ENCODE peak calls at places on chromosomes 11 and 22, in four cellular contexts. One of them, this sample, is unnamed.

GRCh38 chr11:61541568-61541967 is 33.0 kb downstream of the LRRC10B start:
- DNase-seq in HepG2: no peak
- DNase-seq in GM12878: no peak
- DNase-seq in A549: peak
- DNase-seq in this sample: peak

GRCh38 chr11:61567286-61568061 is 13.4 kb downstream of the SYT7 start:
- DNase-seq in HepG2: peak
- DNase-seq in GM12878: no peak
- DNase-seq in A549: peak
- DNase-seq in this sample: peak

GRCh38 chr22:46057762-46058420 is 80.9 kb upstream of the WNT7B start:
- DNase-seq in GM12878: peak
- DNase-seq in HepG2: no peak
- DNase-seq in A549: no peak
- DNase-seq in this sample: no peak

GRCh38 chr11:12172493-12173013 is 62.2 kb downstream of the MICAL2 start:
- DNase-seq in HepG2: no peak
- DNase-seq in GM12878: no peak
- DNase-seq in A549: no peak
- DNase-seq in this sample: no peak

GRCh38 chr22:24106385-24107381 is 74.6 kb upstream of the SUSD2 start:
- DNase-seq in HepG2: no peak
- DNase-seq in GM12878: peak
- DNase-seq in A549: no peak
- DNase-seq in this sample: peak

GRCh38 chr11:118010738-118011461 is 24.7 kb downstream of the IL10RA start:
- DNase-seq in A549: no peak
- DNase-seq in GM12878: peak
- DNase-seq in HepG2: no peak
- DNase-seq in this sample: peak

GRCh38 chr11:125609545-125609944 is 15.4 kb upstream of the CHEK1 start:
- DNase-seq in GM12878: no peak
- DNase-seq in HepG2: no peak
- DNase-seq in A549: no peak
- DNase-seq in this sample: no peak

GRCh38 chr11:73961321-73961720 is 10.5 kb downstream of the DNAJB13 start:
- DNase-seq in GM12878: no peak
- DNase-seq in A549: no peak
- DNase-seq in HepG2: no peak
- DNase-seq in this sample: no peak

GRCh38 chr11:23353611-23354010 is 493.3 kb upstream of the CCDC179 start:
- DNase-seq in HepG2: no peak
- DNase-seq in GM12878: no peak
- DNase-seq in A549: no peak
- DNase-seq in this sample: no peak

GRCh38 chr11:44219830-44220778 is 89.8 kb downstream of the ALX4 start:
- DNase-seq in HepG2: no peak
- DNase-seq in GM12878: no peak
- DNase-seq in A549: no peak
- DNase-seq in this sample: no peak

GRCh38 chr11:18757742-18758294 is 31.8 kb upstream of the IGSF22 start:
- DNase-seq in GM12878: no peak
- DNase-seq in HepG2: no peak
- DNase-seq in A549: no peak
- DNase-seq in this sample: no peak

GRCh38 chr11:14150878-14151277 is 188.4 kb downstream of the SPON1 start:
- DNase-seq in GM12878: no peak
- DNase-seq in A549: no peak
- DNase-seq in HepG2: no peak
- DNase-seq in this sample: no peak

GRCh38 chr11:8720868-8721739 is 38.5 kb downstream of the RPL27A start:
- DNase-seq in A549: no peak
- DNase-seq in GM12878: no peak
- DNase-seq in HepG2: no peak
- DNase-seq in this sample: no peak

GRCh38 chr11:32333335-32333991 is 101.9 kb downstream of the WT1 start:
- DNase-seq in GM12878: no peak
- DNase-seq in A549: peak
- DNase-seq in HepG2: no peak
- DNase-seq in this sample: no peak

GRCh38 chr11:30586251-30587144 is at the start of gene MPPED2:
- DNase-seq in GM12878: no peak
- DNase-seq in HepG2: no peak
- DNase-seq in A549: peak
- DNase-seq in this sample: no peak

GRCh38 chr22:49331878-49332277 is 495.8 kb downstream of the BRD1 start:
- DNase-seq in HepG2: no peak
- DNase-seq in GM12878: no peak
- DNase-seq in A549: no peak
- DNase-seq in this sample: no peak

GRCh38 chr11:16408619-16409018 is 52.3 kb upstream of the SOX6 start:
- DNase-seq in HepG2: no peak
- DNase-seq in GM12878: no peak
- DNase-seq in A549: no peak
- DNase-seq in this sample: no peak

GRCh38 chr11:103773059-103773458 is 263.4 kb upstream of the DDI1 start:
- DNase-seq in HepG2: no peak
- DNase-seq in A549: no peak
- DNase-seq in GM12878: no peak
- DNase-seq in this sample: no peak

GRCh38 chr11:12137005-12137690 is 26.8 kb downstream of the MICAL2 start:
- DNase-seq in HepG2: peak
- DNase-seq in A549: no peak
- DNase-seq in GM12878: no peak
- DNase-seq in this sample: no peak

GRCh38 chr11:119975561-119976152 is 162.3 kb downstream of the TRIM29 start:
- DNase-seq in A549: no peak
- DNase-seq in HepG2: no peak
- DNase-seq in GM12878: no peak
- DNase-seq in this sample: no peak

GRCh38 chr11:116517584-116517983 is 255.2 kb downstream of the BUD13 start:
- DNase-seq in GM12878: no peak
- DNase-seq in HepG2: no peak
- DNase-seq in A549: no peak
- DNase-seq in this sample: no peak

DNA sequence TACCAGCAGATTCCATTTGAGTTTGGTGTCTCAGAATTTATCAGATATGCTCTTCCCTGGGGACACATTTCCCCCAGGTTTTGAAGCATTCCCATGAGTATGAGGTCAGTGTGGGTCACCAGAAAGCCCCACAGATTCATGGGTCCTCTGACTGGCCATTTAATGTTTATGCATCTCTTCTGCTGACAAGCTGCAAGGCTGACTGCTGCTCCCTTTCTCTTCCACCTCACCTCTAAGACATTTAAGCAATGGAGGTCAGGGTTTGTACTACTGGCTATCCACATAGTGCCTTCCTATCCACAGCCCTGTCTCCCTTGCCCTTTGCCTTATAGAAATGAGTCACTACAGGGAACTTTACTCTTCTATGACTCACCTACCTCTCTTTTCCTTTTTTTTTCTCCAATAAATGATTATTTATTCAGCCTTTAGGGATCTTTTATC is 106.0 kb upstream of the TIMP3 start:
- DNase-seq in HepG2: peak
- DNase-seq in A549: peak
- DNase-seq in GM12878: no peak
- DNase-seq in this sample: no peak
- TF ChIP-seq MYC in HepG2: no peak
- TF ChIP-seq MYC in A549: no peak
- TF ChIP-seq MYC in GM12878: no peak
- TF ChIP-seq MYC in this sample: no peak

GRCh38 chr22:22583030-22583429 is 24.0 kb upstream of the PRAME start:
- DNase-seq in A549: no peak
- DNase-seq in GM12878: no peak
- DNase-seq in HepG2: no peak
- DNase-seq in this sample: no peak

GRCh38 chr22:22576989-22577427 is 17.9 kb upstream of the PRAME start:
- DNase-seq in A549: no peak
- DNase-seq in HepG2: no peak
- DNase-seq in GM12878: no peak
- DNase-seq in this sample: no peak

GRCh38 chr22:22576244-22576988 is 17.4 kb upstream of the PRAME start:
- DNase-seq in GM12878: no peak
- DNase-seq in A549: peak
- DNase-seq in HepG2: peak
- DNase-seq in this sample: peak

GRCh38 chr22:22579869-22580604 is 21.0 kb upstream of the PRAME start:
- DNase-seq in HepG2: no peak
- DNase-seq in GM12878: no peak
- DNase-seq in A549: no peak
- DNase-seq in this sample: no peak

GRCh38 chr22:22578702-22579424 is 19.8 kb upstream of the PRAME start:
- DNase-seq in HepG2: no peak
- DNase-seq in A549: no peak
- DNase-seq in GM12878: no peak
- DNase-seq in this sample: peak
- H3K4me3 ChIP-seq in HepG2: no peak
- H3K4me3 ChIP-seq in A549: no peak
- H3K4me3 ChIP-seq in GM12878: no peak
- H3K4me3 ChIP-seq in this sample: no peak

DNA sequence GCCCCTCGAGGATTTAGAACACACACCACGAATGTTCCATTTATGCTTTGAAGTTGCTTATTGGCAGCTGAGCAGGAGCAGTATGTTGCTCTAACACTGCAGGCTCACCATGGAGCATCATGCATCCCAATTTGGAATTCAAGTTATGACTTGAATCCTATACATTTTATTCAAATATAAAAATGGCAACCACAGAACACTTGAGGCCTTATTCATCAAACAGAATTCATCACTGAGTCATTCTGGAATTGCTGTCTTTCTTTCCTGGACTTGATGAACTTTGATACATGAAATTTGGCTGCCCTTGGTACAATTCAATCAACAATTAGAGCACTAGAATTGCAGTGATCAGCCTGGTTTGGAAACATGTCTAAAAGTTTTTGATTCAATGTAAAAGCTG is 24.5 kb upstream of the BLID start:
- DNase-seq in GM12878: no peak
- DNase-seq in HepG2: no peak
- DNase-seq in A549: no peak
- DNase-seq in this sample: no peak
- TF ChIP-seq MYC in GM12878: no peak
- TF ChIP-seq MYC in HepG2: no peak
- TF ChIP-seq MYC in A549: no peak
- TF ChIP-seq MYC in this sample: no peak

GRCh38 chr11:10441021-10441523 is 14.0 kb upstream of the AMPD3 start:
- DNase-seq in GM12878: no peak
- DNase-seq in A549: no peak
- DNase-seq in HepG2: no peak
- DNase-seq in this sample: no peak

GRCh38 chr11:10443721-10444120 is 11.3 kb upstream of the AMPD3 start:
- DNase-seq in GM12878: no peak
- DNase-seq in HepG2: no peak
- DNase-seq in A549: no peak
- DNase-seq in this sample: peak

GRCh38 chr11:10441652-10442503 is 13.2 kb upstream of the AMPD3 start:
- DNase-seq in GM12878: peak
- DNase-seq in HepG2: no peak
- DNase-seq in A549: no peak
- DNase-seq in this sample: peak

GRCh38 chr11:10443152-10443551 is 11.9 kb upstream of the AMPD3 start:
- DNase-seq in HepG2: no peak
- DNase-seq in GM12878: no peak
- DNase-seq in A549: no peak
- DNase-seq in this sample: peak

DNA sequence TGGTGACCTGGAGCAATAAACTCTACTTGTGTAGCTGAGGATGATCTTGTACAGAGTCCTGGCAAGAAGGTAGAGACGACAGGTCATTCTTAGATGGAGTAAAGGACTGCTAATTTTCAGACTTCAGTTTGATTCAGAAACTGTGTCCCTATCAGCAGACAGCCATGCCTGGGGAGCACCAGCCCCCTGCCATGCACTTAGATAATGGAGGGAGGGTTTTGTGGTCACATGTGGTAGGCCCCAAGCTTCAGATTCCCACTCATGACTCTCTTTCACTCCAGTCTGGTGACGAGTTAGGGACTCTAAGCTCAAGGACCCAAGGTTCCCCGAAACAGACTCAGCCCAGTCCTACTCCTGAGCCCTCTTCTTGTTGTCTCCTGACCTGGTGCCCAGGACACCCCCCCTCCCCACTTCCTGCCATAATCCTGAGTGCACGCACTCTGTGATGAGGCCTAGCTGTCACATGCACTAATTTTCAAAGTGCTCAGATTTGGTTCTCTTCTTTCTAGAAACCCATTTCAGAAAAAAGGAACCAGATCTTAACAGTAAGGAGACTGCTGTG is 10.3 kb upstream of the AMPD3 start:
- DNase-seq in HepG2: no peak
- DNase-seq in A549: no peak
- DNase-seq in GM12878: no peak
- DNase-seq in this sample: peak
- H3K4me3 ChIP-seq in HepG2: no peak
- H3K4me3 ChIP-seq in A549: no peak
- H3K4me3 ChIP-seq in GM12878: no peak
- H3K4me3 ChIP-seq in this sample: no peak

GRCh38 chr22:25372000-25372595 is 152.7 kb downstream of the CRYBB2 start:
- DNase-seq in GM12878: no peak
- DNase-seq in A549: no peak
- DNase-seq in HepG2: no peak
- DNase-seq in this sample: no peak
- TF ChIP-seq MYC in GM12878: no peak
- TF ChIP-seq MYC in A549: no peak
- TF ChIP-seq MYC in HepG2: no peak
- TF ChIP-seq MYC in this sample: no peak

DNA sequence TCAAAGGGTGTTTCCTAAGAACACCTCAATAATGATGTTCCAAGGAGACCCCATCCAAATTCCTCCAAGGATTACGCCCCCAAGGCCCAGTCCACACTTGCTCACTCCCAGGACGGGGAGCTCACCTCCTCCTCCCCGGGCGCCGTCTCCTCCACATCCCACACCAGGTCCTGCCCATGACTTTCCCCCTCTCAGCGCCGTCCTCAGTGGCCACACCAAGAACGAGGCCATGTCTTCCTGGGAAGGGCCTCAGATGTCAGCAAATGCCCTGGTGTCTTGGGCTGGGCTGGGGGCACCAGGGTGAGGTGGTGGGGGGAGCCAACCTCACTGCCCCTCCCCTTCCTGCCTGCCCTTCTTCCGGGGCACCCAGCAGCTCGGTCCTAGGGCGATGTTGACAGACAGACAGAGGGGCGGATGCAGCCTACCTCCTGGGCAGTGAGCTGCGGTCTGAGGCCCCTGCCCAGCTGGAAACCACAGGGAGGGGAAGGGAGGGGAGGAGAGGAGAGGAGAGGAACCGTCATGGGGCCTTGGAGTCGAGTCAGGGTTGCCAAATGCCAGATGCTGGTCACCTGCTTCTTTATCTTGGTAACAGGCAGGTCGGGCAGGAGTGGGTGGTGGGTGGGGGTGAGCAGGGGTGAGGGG is at the start of the genes C11orf21 and TSPAN32:
- DNase-seq in HepG2: peak
- DNase-seq in A549: no peak
- DNase-seq in GM12878: no peak
- DNase-seq in this sample: peak
- H3K4me3 ChIP-seq in HepG2: peak
- H3K4me3 ChIP-seq in A549: no peak
- H3K4me3 ChIP-seq in GM12878: no peak
- H3K4me3 ChIP-seq in this sample: peak

This sample was measured in NB4.